ENCODE peak calls at places on chromosomes 1 and 21, in nine cellular contexts. N, I, M, O, B, L, G, Y and E are unnamed samples.

GRCh38 chr1:37354876-37355275 is 119.5 kb upstream of the ZC3H12A start:
- DNase-seq in N (no peak), I (no peak), M (no peak), O (no peak), B (no peak), L (no peak), G (no peak), Y (no peak), E (no peak)

GRCh38 chr1:26281091-26281958 is 1.4 kb downstream of the SH3BGRL3 start:
- DNase-seq in N (no peak), I (no peak), M (no peak), O (peak), B (no peak), L (no peak), G (no peak), Y (no peak), E (no peak)

GRCh38 chr1:67285780-67286488 is 21.7 kb upstream of the IL12RB2 start:
- DNase-seq in N (no peak), I (peak), M (no peak), O (peak), B (no peak), L (peak), G (no peak), Y (no peak), E (no peak)

GRCh38 chr1:26281971-26282693 is 2.2 kb downstream of the SH3BGRL3 start:
- DNase-seq in N (no peak), I (no peak), M (no peak), O (peak), B (no peak), L (peak), G (peak), Y (peak), E (no peak)

GRCh38 chr1:53368314-53369033 is 40.6 kb upstream of the LRP8 start:
- DNase-seq in N (peak), I (no peak), M (peak), O (no peak), B (no peak), L (no peak), G (no peak), Y (no peak), E (no peak)

GRCh38 chr1:163410073-163410522 is 88.3 kb downstream of the NUF2 start:
- DNase-seq in N (no peak), I (peak), M (no peak), O (peak), B (no peak), L (peak), G (peak), Y (peak), E (peak)

GRCh38 chr1:24150228-24151174 is 7.6 kb upstream of the IL22RA1 start:
- DNase-seq in N (peak), I (peak), M (peak), O (peak), B (peak), L (peak), G (peak), Y (peak), E (peak)

GRCh38 chr1:45009956-45010854 is 919 bp downstream of the HECTD3 start:
- DNase-seq in N (peak), I (peak), M (peak), O (peak), B (no peak), L (no peak), G (no peak), Y (peak), E (no peak)

GRCh38 chr1:244789276-244789580 is 46.2 kb upstream of the COX20 start:
- DNase-seq in N (no peak), I (no peak), M (no peak), O (no peak), B (no peak), L (no peak), G (no peak), Y (no peak), E (no peak)

GRCh38 chr1:55284856-55285255 is 69.7 kb upstream of the USP24 start:
- DNase-seq in N (no peak), I (peak), M (no peak), O (peak), B (no peak), L (peak), G (no peak), Y (no peak), E (no peak)

GRCh38 chr1:81349194-81349965 is 451.4 kb upstream of the ADGRL2 start:
- DNase-seq in N (no peak), I (no peak), M (no peak), O (no peak), B (no peak), L (no peak), G (no peak), Y (no peak), E (no peak)

GRCh38 chr1:65292861-65293593 is 16.3 kb upstream of the DNAJC6 start:
- DNase-seq in N (no peak), I (no peak), M (no peak), O (no peak), B (no peak), L (no peak), G (no peak), Y (no peak), E (no peak)

GRCh38 chr1:237901284-237901870 is 10.7 kb upstream of the ZP4 start:
- DNase-seq in N (no peak), I (peak), M (no peak), O (peak), B (no peak), L (no peak), G (no peak), Y (no peak), E (no peak)

GRCh38 chr1:183227963-183228649 is 42.0 kb downstream of the LAMC2 start:
- DNase-seq in N (no peak), I (peak), M (no peak), O (peak), B (no peak), L (peak), G (peak), Y (peak), E (no peak)

GRCh38 chr1:30422251-30422650 is 301.1 kb downstream of the MATN1 start:
- DNase-seq in N (peak), I (no peak), M (peak), O (no peak), B (no peak), L (no peak), G (no peak), Y (no peak), E (no peak)

GRCh38 chr1:165853528-165854075 is 26.2 kb downstream of the UCK2 start:
- DNase-seq in N (no peak), I (no peak), M (no peak), O (no peak), B (no peak), L (no peak), G (no peak), Y (no peak), E (no peak)

GRCh38 chr21:28480091-28480869 is 512.4 kb downstream of the LTN1 start:
- DNase-seq in N (no peak), I (no peak), M (no peak), O (no peak), B (no peak), L (no peak), G (no peak), Y (no peak), E (no peak)

GRCh38 chr1:42359466-42359865 is 21.1 kb upstream of the RIMKLA start:
- DNase-seq in N (no peak), I (no peak), M (no peak), O (no peak), B (no peak), L (no peak), G (no peak), Y (no peak), E (no peak)

GRCh38 chr1:87684786-87685185 is 356.1 kb downstream of the LMO4 start:
- DNase-seq in N (no peak), I (no peak), M (no peak), O (no peak), B (no peak), L (peak), G (no peak), Y (no peak), E (no peak)

GRCh38 chr21:39057121-39057520 is 126.1 kb downstream of the PSMG1 start:
- DNase-seq in N (no peak), I (no peak), M (no peak), O (no peak), B (no peak), L (no peak), G (no peak), Y (no peak), E (no peak)

GRCh38 chr1:213676741-213677140 is 311.0 kb upstream of the PROX1 start:
- DNase-seq in N (no peak), I (no peak), M (no peak), O (no peak), B (no peak), L (no peak), G (no peak), Y (no peak), E (no peak)

GRCh38 chr21:46151989-46152938 is 3.1 kb downstream of the FTCD start:
- DNase-seq in N (peak), I (no peak), M (peak), O (no peak), B (no peak), L (no peak), G (no peak), Y (peak), E (no peak)

GRCh38 chr1:181152892-181153633 is 64.6 kb downstream of the IER5 start:
- DNase-seq in N (no peak), I (no peak), M (peak), O (no peak), B (no peak), L (peak), G (no peak), Y (no peak), E (no peak)

GRCh38 chr1:180249725-180250498 is 19.8 kb downstream of the LHX4 start:
- DNase-seq in N (no peak), I (no peak), M (peak), O (no peak), B (no peak), L (no peak), G (no peak), Y (no peak), E (no peak)

GRCh38 chr1:43067856-43068751 is 104.0 kb downstream of the EBNA1BP2 start:
- DNase-seq in N (no peak), I (no peak), M (no peak), O (no peak), B (no peak), L (no peak), G (no peak), Y (peak), E (no peak)

GRCh38 chr1:192201303-192201702 is 43.0 kb downstream of the RGS18 start:
- DNase-seq in N (no peak), I (no peak), M (no peak), O (no peak), B (no peak), L (no peak), G (no peak), Y (no peak), E (no peak)

GRCh38 chr1:81832573-81832972 is 31.8 kb downstream of the ADGRL2 start:
- DNase-seq in N (no peak), I (no peak), M (no peak), O (no peak), B (no peak), L (peak), G (no peak), Y (no peak), E (no peak)

GRCh38 chr1:46690931-46691411 is 19.3 kb downstream of the TEX38 start:
- DNase-seq in N (no peak), I (no peak), M (no peak), O (no peak), B (no peak), L (no peak), G (no peak), Y (no peak), E (no peak)

GRCh38 chr1:87093286-87093685 is 178.9 kb downstream of the HS2ST1 start:
- DNase-seq in N (no peak), I (peak), M (no peak), O (no peak), B (no peak), L (no peak), G (no peak), Y (no peak), E (no peak)

GRCh38 chr1:222404710-222405109 is 143.2 kb downstream of the HHIPL2 start:
- DNase-seq in N (no peak), I (no peak), M (no peak), O (no peak), B (no peak), L (no peak), G (no peak), Y (no peak), E (no peak)
- TF ChIP-seq CTCF in N (no peak), I (no peak), M (no peak), O (no peak), B (no peak), L (no peak), G (no peak), Y (no peak), E (no peak)

DNA sequence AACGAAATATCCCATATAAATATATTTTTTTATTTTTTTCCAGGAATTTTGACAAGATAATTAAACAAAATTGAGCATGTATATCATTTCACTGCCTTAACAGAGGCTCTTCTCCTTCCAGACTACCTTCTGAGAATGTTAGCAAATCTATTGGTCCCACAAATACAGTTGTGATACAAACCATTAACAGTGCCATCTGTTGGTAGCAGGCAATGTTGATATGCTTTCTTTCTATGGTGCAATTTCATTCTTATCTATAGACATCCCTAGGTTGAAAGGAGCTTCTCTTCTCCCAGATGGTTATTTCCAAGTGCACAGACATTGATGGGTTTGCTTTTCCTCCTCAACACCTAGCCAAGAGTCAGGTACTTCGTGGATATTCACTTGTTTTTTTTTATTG is 303.6 kb downstream of the USH2A start:
- DNase-seq in N (no peak), I (peak), M (no peak), O (no peak), B (no peak), L (peak), G (no peak), Y (no peak), E (no peak)
- TF ChIP-seq CTCF in N (no peak), I (peak), M (peak), O (no peak), B (no peak), L (peak), G (peak), Y (no peak), E (no peak)

GRCh38 chr1:8682573-8682972 is 134.9 kb downstream of the RERE start:
- DNase-seq in N (no peak), I (no peak), M (no peak), O (no peak), B (no peak), L (no peak), G (no peak), Y (no peak), E (no peak)
- TF ChIP-seq CTCF in N (no peak), I (no peak), M (no peak), O (no peak), B (no peak), L (no peak), G (no peak), Y (no peak), E (no peak)

GRCh38 chr21:27362249-27362648 is 395.4 kb upstream of the ADAMTS5 start:
- DNase-seq in N (no peak), I (peak), M (no peak), O (no peak), B (no peak), L (no peak), G (no peak), Y (no peak), E (no peak)
- TF ChIP-seq CTCF in N (no peak), I (no peak), M (no peak), O (no peak), B (no peak), L (peak), G (no peak), Y (no peak), E (no peak)

GRCh38 chr1:20184481-20184900 is 1.4 kb upstream of the UBXN10 start:
- DNase-seq in N (no peak), I (no peak), M (no peak), O (peak), B (no peak), L (no peak), G (no peak), Y (no peak), E (no peak)
- TF ChIP-seq CTCF in N (no peak), I (no peak), M (no peak), O (no peak), B (no peak), L (no peak), G (no peak), Y (no peak), E (no peak)